ENCODE peak calls at places on chromosomes 11 and 22, in nine cellular contexts. One of them, this sample, is unnamed.
A peak's percentile ranks its signal among the peaks of the same experiment; 100 is the strongest.

GRCh38 chr11:44945639-44946038 is 5.0 kb downstream of the TP53I11 start:
- DNase-seq in tibial artery: no peak
- DNase-seq in COLO829: no peak
- DNase-seq in activated CD4-positive, alpha-beta T cell treated with anti-CD3 and anti-CD28 coated beads, Interleukin-2, amount 50 U/mL, for 1 hour: no peak
- DNase-seq in stimulated activated CD4-positive, alpha-beta T cell treated with anti-CD3 and anti-CD28 coated beads, Interleukin-2, amount 100 ng/mL, for 48 hours: no peak
- DNase-seq in HEK293T: no peak
- DNase-seq in anterior cingulate cortex: no peak
- DNase-seq in midbrain: no peak
- DNase-seq in heart right ventricle: peak; percentile 82
- DNase-seq in this sample: no peak

GRCh38 chr11:94664336-94664735 is 97.2 kb downstream of the PIWIL4 start:
- DNase-seq in stimulated activated CD4-positive, alpha-beta T cell treated with anti-CD3 and anti-CD28 coated beads, Interleukin-2, amount 100 ng/mL, for 48 hours: no peak
- DNase-seq in COLO829: peak; percentile 51
- DNase-seq in activated CD4-positive, alpha-beta T cell treated with anti-CD3 and anti-CD28 coated beads, Interleukin-2, amount 50 U/mL, for 1 hour: no peak
- DNase-seq in heart right ventricle: no peak
- DNase-seq in HEK293T: no peak
- DNase-seq in anterior cingulate cortex: no peak
- DNase-seq in midbrain: no peak
- DNase-seq in tibial artery: no peak
- DNase-seq in this sample: no peak

GRCh38 chr11:94558468-94558867 is 8.7 kb upstream of the PIWIL4 start:
- DNase-seq in HEK293T: no peak
- DNase-seq in tibial artery: no peak
- DNase-seq in activated CD4-positive, alpha-beta T cell treated with anti-CD3 and anti-CD28 coated beads, Interleukin-2, amount 50 U/mL, for 1 hour: no peak
- DNase-seq in anterior cingulate cortex: no peak
- DNase-seq in COLO829: no peak
- DNase-seq in heart right ventricle: no peak
- DNase-seq in midbrain: no peak
- DNase-seq in stimulated activated CD4-positive, alpha-beta T cell treated with anti-CD3 and anti-CD28 coated beads, Interleukin-2, amount 100 ng/mL, for 48 hours: no peak
- DNase-seq in this sample: no peak

GRCh38 chr22:43892183-43892894 is 526 bp upstream of the PNPLA5 start:
- DNase-seq in HEK293T: no peak
- DNase-seq in anterior cingulate cortex: no peak
- DNase-seq in activated CD4-positive, alpha-beta T cell treated with anti-CD3 and anti-CD28 coated beads, Interleukin-2, amount 50 U/mL, for 1 hour: no peak
- DNase-seq in COLO829: no peak
- DNase-seq in stimulated activated CD4-positive, alpha-beta T cell treated with anti-CD3 and anti-CD28 coated beads, Interleukin-2, amount 100 ng/mL, for 48 hours: no peak
- DNase-seq in tibial artery: no peak
- DNase-seq in midbrain: no peak
- DNase-seq in heart right ventricle: no peak
- DNase-seq in this sample: no peak

GRCh38 chr22:21759133-21759532 is 23.5 kb upstream of the YPEL1 start:
- DNase-seq in activated CD4-positive, alpha-beta T cell treated with anti-CD3 and anti-CD28 coated beads, Interleukin-2, amount 50 U/mL, for 1 hour: no peak
- DNase-seq in heart right ventricle: no peak
- DNase-seq in COLO829: no peak
- DNase-seq in midbrain: no peak
- DNase-seq in stimulated activated CD4-positive, alpha-beta T cell treated with anti-CD3 and anti-CD28 coated beads, Interleukin-2, amount 100 ng/mL, for 48 hours: no peak
- DNase-seq in anterior cingulate cortex: no peak
- DNase-seq in HEK293T: no peak
- DNase-seq in tibial artery: no peak
- DNase-seq in this sample: peak; percentile 88

GRCh38 chr22:39325392-39325932 is 6.0 kb upstream of the RPL3 start:
- DNase-seq in activated CD4-positive, alpha-beta T cell treated with anti-CD3 and anti-CD28 coated beads, Interleukin-2, amount 50 U/mL, for 1 hour: no peak
- DNase-seq in COLO829: no peak
- DNase-seq in anterior cingulate cortex: no peak
- DNase-seq in heart right ventricle: no peak
- DNase-seq in stimulated activated CD4-positive, alpha-beta T cell treated with anti-CD3 and anti-CD28 coated beads, Interleukin-2, amount 100 ng/mL, for 48 hours: no peak
- DNase-seq in midbrain: no peak
- DNase-seq in HEK293T: no peak
- DNase-seq in tibial artery: no peak
- DNase-seq in this sample: no peak

GRCh38 chr22:45537734-45538181 is 35.1 kb downstream of the FBLN1 start:
- DNase-seq in HEK293T: no peak
- DNase-seq in activated CD4-positive, alpha-beta T cell treated with anti-CD3 and anti-CD28 coated beads, Interleukin-2, amount 50 U/mL, for 1 hour: no peak
- DNase-seq in heart right ventricle: peak; percentile 36
- DNase-seq in stimulated activated CD4-positive, alpha-beta T cell treated with anti-CD3 and anti-CD28 coated beads, Interleukin-2, amount 100 ng/mL, for 48 hours: no peak
- DNase-seq in anterior cingulate cortex: no peak
- DNase-seq in COLO829: no peak
- DNase-seq in tibial artery: peak; percentile 93
- DNase-seq in midbrain: peak; percentile 74
- DNase-seq in this sample: peak; percentile 79

GRCh38 chr11:2588809-2589537 is 110.8 kb downstream of the KCNQ1OT1 start:
- DNase-seq in heart right ventricle: no peak
- DNase-seq in tibial artery: peak; percentile 50
- DNase-seq in stimulated activated CD4-positive, alpha-beta T cell treated with anti-CD3 and anti-CD28 coated beads, Interleukin-2, amount 100 ng/mL, for 48 hours: no peak
- DNase-seq in COLO829: no peak
- DNase-seq in midbrain: no peak
- DNase-seq in anterior cingulate cortex: no peak
- DNase-seq in activated CD4-positive, alpha-beta T cell treated with anti-CD3 and anti-CD28 coated beads, Interleukin-2, amount 50 U/mL, for 1 hour: no peak
- DNase-seq in HEK293T: no peak
- DNase-seq in this sample: no peak

GRCh38 chr11:11243258-11243789 is 109.7 kb downstream of the CSNK2A3 start:
- DNase-seq in COLO829: no peak
- DNase-seq in tibial artery: peak; percentile 88
- DNase-seq in HEK293T: no peak
- DNase-seq in activated CD4-positive, alpha-beta T cell treated with anti-CD3 and anti-CD28 coated beads, Interleukin-2, amount 50 U/mL, for 1 hour: no peak
- DNase-seq in stimulated activated CD4-positive, alpha-beta T cell treated with anti-CD3 and anti-CD28 coated beads, Interleukin-2, amount 100 ng/mL, for 48 hours: no peak
- DNase-seq in heart right ventricle: no peak
- DNase-seq in anterior cingulate cortex: no peak
- DNase-seq in midbrain: no peak
- DNase-seq in this sample: no peak

GRCh38 chr11:68813778-68814177 is 27.9 kb downstream of the CPT1A start:
- DNase-seq in midbrain: no peak
- DNase-seq in COLO829: no peak
- DNase-seq in stimulated activated CD4-positive, alpha-beta T cell treated with anti-CD3 and anti-CD28 coated beads, Interleukin-2, amount 100 ng/mL, for 48 hours: no peak
- DNase-seq in heart right ventricle: no peak
- DNase-seq in HEK293T: no peak
- DNase-seq in tibial artery: no peak
- DNase-seq in activated CD4-positive, alpha-beta T cell treated with anti-CD3 and anti-CD28 coated beads, Interleukin-2, amount 50 U/mL, for 1 hour: no peak
- DNase-seq in anterior cingulate cortex: no peak
- DNase-seq in this sample: no peak

GRCh38 chr22:32810241-32811133 is 9.0 kb downstream of the TIMP3 start:
- DNase-seq in stimulated activated CD4-positive, alpha-beta T cell treated with anti-CD3 and anti-CD28 coated beads, Interleukin-2, amount 100 ng/mL, for 48 hours: no peak
- DNase-seq in midbrain: no peak
- DNase-seq in HEK293T: no peak
- DNase-seq in anterior cingulate cortex: no peak
- DNase-seq in activated CD4-positive, alpha-beta T cell treated with anti-CD3 and anti-CD28 coated beads, Interleukin-2, amount 50 U/mL, for 1 hour: no peak
- DNase-seq in tibial artery: peak; percentile 29
- DNase-seq in heart right ventricle: no peak
- DNase-seq in COLO829: no peak
- DNase-seq in this sample: no peak

GRCh38 chr11:34603129-34604001 is 17.5 kb upstream of the EHF start:
- DNase-seq in COLO829: no peak
- DNase-seq in tibial artery: no peak
- DNase-seq in activated CD4-positive, alpha-beta T cell treated with anti-CD3 and anti-CD28 coated beads, Interleukin-2, amount 50 U/mL, for 1 hour: no peak
- DNase-seq in heart right ventricle: no peak
- DNase-seq in midbrain: no peak
- DNase-seq in anterior cingulate cortex: no peak
- DNase-seq in stimulated activated CD4-positive, alpha-beta T cell treated with anti-CD3 and anti-CD28 coated beads, Interleukin-2, amount 100 ng/mL, for 48 hours: no peak
- DNase-seq in HEK293T: no peak
- DNase-seq in this sample: no peak

GRCh38 chr11:19320764-19321163 is 80.0 kb upstream of the E2F8 start:
- DNase-seq in COLO829: no peak
- DNase-seq in tibial artery: no peak
- DNase-seq in activated CD4-positive, alpha-beta T cell treated with anti-CD3 and anti-CD28 coated beads, Interleukin-2, amount 50 U/mL, for 1 hour: no peak
- DNase-seq in stimulated activated CD4-positive, alpha-beta T cell treated with anti-CD3 and anti-CD28 coated beads, Interleukin-2, amount 100 ng/mL, for 48 hours: no peak
- DNase-seq in anterior cingulate cortex: no peak
- DNase-seq in midbrain: no peak
- DNase-seq in HEK293T: no peak
- DNase-seq in heart right ventricle: peak; percentile 16
- DNase-seq in this sample: no peak

GRCh38 chr11:76856111-76856510 is 4.6 kb upstream of the ACER3 start:
- DNase-seq in tibial artery: no peak
- DNase-seq in COLO829: no peak
- DNase-seq in stimulated activated CD4-positive, alpha-beta T cell treated with anti-CD3 and anti-CD28 coated beads, Interleukin-2, amount 100 ng/mL, for 48 hours: no peak
- DNase-seq in midbrain: no peak
- DNase-seq in activated CD4-positive, alpha-beta T cell treated with anti-CD3 and anti-CD28 coated beads, Interleukin-2, amount 50 U/mL, for 1 hour: no peak
- DNase-seq in anterior cingulate cortex: no peak
- DNase-seq in HEK293T: no peak
- DNase-seq in heart right ventricle: no peak
- DNase-seq in this sample: no peak

GRCh38 chr11:3775761-3776406 is 21.5 kb downstream of the NUP98 start:
- DNase-seq in COLO829: no peak
- DNase-seq in midbrain: no peak
- DNase-seq in HEK293T: no peak
- DNase-seq in activated CD4-positive, alpha-beta T cell treated with anti-CD3 and anti-CD28 coated beads, Interleukin-2, amount 50 U/mL, for 1 hour: no peak
- DNase-seq in anterior cingulate cortex: no peak
- DNase-seq in stimulated activated CD4-positive, alpha-beta T cell treated with anti-CD3 and anti-CD28 coated beads, Interleukin-2, amount 100 ng/mL, for 48 hours: no peak
- DNase-seq in heart right ventricle: no peak
- DNase-seq in tibial artery: no peak
- DNase-seq in this sample: no peak

GRCh38 chr22:45246060-45246985 is 5.6 kb upstream of the KIAA0930 start:
- DNase-seq in heart right ventricle: no peak
- DNase-seq in HEK293T: no peak
- DNase-seq in tibial artery: no peak
- DNase-seq in COLO829: peak; percentile 91
- DNase-seq in stimulated activated CD4-positive, alpha-beta T cell treated with anti-CD3 and anti-CD28 coated beads, Interleukin-2, amount 100 ng/mL, for 48 hours: no peak
- DNase-seq in activated CD4-positive, alpha-beta T cell treated with anti-CD3 and anti-CD28 coated beads, Interleukin-2, amount 50 U/mL, for 1 hour: no peak
- DNase-seq in anterior cingulate cortex: no peak
- DNase-seq in midbrain: no peak
- DNase-seq in this sample: peak; percentile 41

GRCh38 chr22:37014835-37015586 is 4.2 kb downstream of the TST start:
- DNase-seq in activated CD4-positive, alpha-beta T cell treated with anti-CD3 and anti-CD28 coated beads, Interleukin-2, amount 50 U/mL, for 1 hour: no peak
- DNase-seq in COLO829: no peak
- DNase-seq in stimulated activated CD4-positive, alpha-beta T cell treated with anti-CD3 and anti-CD28 coated beads, Interleukin-2, amount 100 ng/mL, for 48 hours: no peak
- DNase-seq in heart right ventricle: no peak
- DNase-seq in midbrain: no peak
- DNase-seq in HEK293T: no peak
- DNase-seq in tibial artery: no peak
- DNase-seq in anterior cingulate cortex: no peak
- DNase-seq in this sample: no peak